ENCODE peak calls at places on chromosomes 13 and 19, in five cellular contexts. Z is IMR-90, X is A549, J is K562, H is GM12878. M is an unnamed sample.

GRCh38 chr19:15863272-15863671 is 34.6 kb downstream of the CYP4F2 start:
- DNase-seq in X (no peak), H (no peak), Z (no peak), J (peak), M (no peak)

GRCh38 chr19:53549354-53549753 is 11.4 kb downstream of the ZNF331 start:
- DNase-seq in Z (peak), H (no peak), X (no peak), J (no peak), M (no peak)

GRCh38 chr13:31968473-31968872 is 63.1 kb upstream of the FRY start:
- DNase-seq in J (no peak), X (no peak), H (no peak), Z (no peak), M (no peak)

GRCh38 chr19:49988433-49988832 is 27.5 kb upstream of the SIGLEC11 start:
- DNase-seq in J (no peak), X (no peak), H (no peak), Z (peak), M (no peak)

GRCh38 chr19:1882089-1882785 is 3.1 kb downstream of the ABHD17A start:
- DNase-seq in X (no peak), J (peak), H (no peak), Z (no peak), M (no peak)

GRCh38 chr19:53908106-53908932 is 759 bp upstream of the CACNG7 start:
- DNase-seq in J (peak), X (peak), Z (peak), H (no peak), M (no peak)

GRCh38 chr19:53157601-53158000 is 1.3 kb downstream of the ZNF347 start:
- DNase-seq in J (peak), H (no peak), X (no peak), Z (peak), M (no peak)

GRCh38 chr19:14505488-14506239 is 9.7 kb upstream of the GIPC1 start:
- DNase-seq in J (peak), H (no peak), X (peak), Z (peak), M (peak)

GRCh38 chr13:95099541-95099940 is 201.7 kb downstream of the ABCC4 start:
- DNase-seq in Z (peak), X (peak), J (no peak), H (no peak), M (peak)

GRCh38 chr19:14440049-14440448 is 6.9 kb downstream of the PKN1 start:
- DNase-seq in H (peak), X (no peak), Z (no peak), J (peak), M (no peak)

GRCh38 chr13:30745917-30746686 is 10.8 kb downstream of the ALOX5AP start:
- DNase-seq in J (no peak), X (no peak), H (no peak), Z (no peak), M (peak)

GRCh38 chr19:18646535-18647370 is 9.9 kb downstream of the KLHL26 start:
- DNase-seq in J (peak), Z (no peak), H (no peak), X (no peak), M (no peak)

GRCh38 chr13:66859934-66860867 is 369.9 kb downstream of the PCDH9 start:
- DNase-seq in J (peak), X (no peak), H (no peak), Z (peak), M (no peak)

GRCh38 chr19:28468701-28469459 is 744.1 kb downstream of the UQCRFS1 start:
- DNase-seq in X (no peak), Z (no peak), H (no peak), J (peak), M (no peak)

GRCh38 chr19:2087621-2088100 is 8.5 kb downstream of the MOB3A start:
- DNase-seq in H (peak), J (no peak), X (no peak), Z (no peak), M (no peak)

GRCh38 chr13:110319774-110320509 is 12.9 kb downstream of the COL4A2 start:
- DNase-seq in X (peak), Z (peak), J (no peak), H (no peak), M (no peak)

GRCh38 chr19:45657520-45658163 is 10.4 kb upstream of the GIPR start:
- DNase-seq in H (no peak), Z (no peak), J (no peak), X (no peak), M (peak)

GRCh38 chr13:93169980-93170379 is 56.6 kb upstream of the GPC6 start:
- DNase-seq in X (peak), H (no peak), J (no peak), Z (peak), M (peak)

GRCh38 chr13:53201454-53202225 is 173.0 kb downstream of the OLFM4 start:
- DNase-seq in X (no peak), J (no peak), Z (no peak), H (no peak), M (no peak)

GRCh38 chr19:8459095-8459494 is 14.3 kb downstream of the HNRNPM start:
- DNase-seq in X (no peak), J (no peak), H (no peak), Z (no peak), M (no peak)
- TF ChIP-seq RFX5 in X (no peak), J (no peak), H (no peak), Z (no peak), M (no peak)

DNA sequence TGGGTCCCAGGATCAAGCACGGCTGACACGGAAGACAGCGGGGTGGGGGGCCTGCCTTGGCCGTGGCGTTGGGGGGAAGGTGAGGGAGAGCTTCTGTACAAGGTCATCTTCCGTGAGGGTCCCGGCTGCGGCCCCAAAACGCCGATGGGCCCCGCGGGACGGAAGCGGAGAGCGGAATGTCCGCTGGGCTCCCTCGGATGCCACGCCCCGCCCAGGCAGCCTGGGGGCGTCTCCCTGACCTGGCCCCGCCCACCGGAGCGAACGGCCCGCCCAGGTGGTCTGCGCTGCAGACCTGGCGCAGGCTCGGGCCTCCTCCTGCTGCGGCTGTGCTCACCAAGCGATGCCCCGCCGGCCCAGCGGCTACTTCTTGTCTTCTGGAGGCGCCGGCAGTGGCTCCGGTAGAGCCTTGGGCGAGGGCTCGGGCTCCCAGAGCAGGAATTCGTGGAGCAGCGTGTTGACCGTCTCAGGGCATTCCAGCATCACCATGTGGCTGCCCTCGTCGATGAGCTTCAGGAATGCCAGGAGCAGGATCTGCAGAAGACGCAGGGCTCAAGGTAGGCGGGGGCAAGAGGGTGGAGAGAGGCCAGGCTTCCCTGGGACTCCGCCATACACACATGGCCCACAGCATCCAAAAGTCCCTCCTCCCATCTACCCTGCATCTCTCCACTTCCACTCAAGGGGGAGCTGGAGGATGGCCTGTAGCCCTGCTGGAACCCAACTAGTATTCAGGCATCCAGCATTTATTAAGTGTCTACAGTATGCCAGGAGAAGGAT is 10.7 kb downstream of the ABHD8 start:
- DNase-seq in J (peak), H (peak), X (peak), Z (peak), M (peak)
- TF ChIP-seq BHLHE40 in J (no peak), H (peak), X (no peak), Z (no peak), M (no peak)

DNA sequence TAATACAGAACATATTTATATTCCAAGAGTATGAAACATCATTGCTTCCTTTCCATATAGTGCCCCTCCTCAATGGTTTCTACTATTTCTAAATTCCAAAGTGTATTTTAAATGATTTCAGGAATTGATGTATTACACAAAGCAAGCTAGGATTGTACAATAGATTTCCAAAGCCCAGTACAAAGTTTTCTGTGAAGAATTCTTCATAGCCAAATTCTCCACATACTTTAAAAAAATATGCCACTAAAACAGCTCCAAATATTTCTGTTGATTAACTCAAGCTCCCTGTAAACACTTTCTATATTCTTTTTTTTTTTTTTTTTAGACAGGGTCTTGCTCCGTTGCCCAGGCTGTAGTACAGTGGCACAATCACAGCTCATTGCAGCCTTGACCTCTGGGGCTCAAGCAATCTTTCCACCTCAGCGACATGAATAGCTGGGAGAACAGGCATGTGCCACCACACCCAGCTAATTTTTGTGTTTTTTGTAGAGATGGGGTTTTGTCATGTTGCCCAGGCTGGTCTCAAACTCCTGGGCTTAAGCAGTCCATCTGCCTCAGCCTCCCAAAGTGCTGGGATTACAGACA is 50.6 kb downstream of the ELF1 start:
- DNase-seq in J (no peak), X (no peak), Z (no peak), H (no peak), M (no peak)
- TF ChIP-seq RAD21 in J (no peak), X (no peak), Z (no peak), H (no peak), M (no peak)

GRCh38 chr19:55437410-55437809 is 5.7 kb downstream of the SHISA7 start:
- DNase-seq in J (peak), H (no peak), Z (peak), X (peak), M (peak)
- TF ChIP-seq RFX5 in J (no peak), H (no peak), Z (no peak), X (no peak), M (no peak)

GRCh38 chr13:23610966-23611486 is 40.8 kb downstream of the TNFRSF19 start:
- DNase-seq in Z (peak), J (no peak), H (no peak), X (no peak), M (no peak)

GRCh38 chr13:23609414-23610186 is 39.4 kb downstream of the TNFRSF19 start:
- DNase-seq in X (no peak), J (no peak), Z (peak), H (no peak), M (no peak)

GRCh38 chr13:23610187-23610576 is 40.0 kb downstream of the TNFRSF19 start:
- DNase-seq in J (no peak), Z (peak), H (no peak), X (no peak), M (peak)

GRCh38 chr13:23608138-23608537 is 37.9 kb downstream of the TNFRSF19 start:
- DNase-seq in Z (no peak), J (no peak), H (no peak), X (no peak), M (no peak)

DNA sequence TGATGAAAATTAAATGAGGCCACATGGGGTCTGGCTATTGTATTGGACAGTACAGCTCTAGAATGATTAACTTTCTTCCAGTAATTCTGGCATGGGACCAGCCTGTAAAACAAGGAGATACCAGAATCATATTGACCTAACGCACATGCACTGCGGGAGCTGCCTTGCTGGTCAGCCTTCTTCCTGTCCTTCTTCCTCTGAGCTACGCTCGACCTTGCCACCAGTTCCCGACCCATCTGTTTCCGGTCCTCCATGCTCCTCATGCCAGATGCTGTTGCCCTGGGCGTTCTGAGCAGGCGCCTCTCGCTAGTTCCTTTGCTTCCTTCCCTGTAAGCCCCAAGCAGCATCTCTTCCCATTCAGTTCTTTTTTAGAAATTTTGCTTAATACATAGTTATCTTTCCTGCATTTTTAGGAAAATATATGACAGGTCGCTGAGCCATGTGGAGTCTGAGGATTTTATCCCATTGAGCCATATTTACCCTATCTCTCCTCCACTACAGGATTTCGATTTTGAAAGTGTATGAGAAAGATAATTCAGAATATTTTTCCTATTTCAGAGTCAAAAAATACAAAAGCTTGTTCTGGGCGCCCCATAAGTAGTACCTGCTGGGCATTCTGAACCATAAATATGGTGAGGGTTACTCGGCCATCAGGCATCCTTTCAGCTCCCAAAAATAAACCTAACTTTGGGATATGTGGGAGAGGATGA is 38.6 kb downstream of the TNFRSF19 start:
- DNase-seq in H (no peak), Z (peak), X (no peak), J (no peak), M (peak)
- TF ChIP-seq BHLHE40 in H (no peak), Z (no peak), X (no peak), J (no peak), M (no peak)

GRCh38 chr19:46717034-46717715 is at the start of gene PRKD2:
- DNase-seq in Z (peak), J (peak), H (no peak), X (peak), M (peak)
- TF ChIP-seq RAD21 in Z (no peak), J (no peak), H (no peak), X (no peak), M (no peak)

GRCh38 chr19:46786236-46787039 is 2.0 kb downstream of the SLC1A5 start:
- DNase-seq in X (peak), J (peak), Z (peak), H (no peak), M (peak)

GRCh38 chr19:46788968-46789338 is 559 bp upstream of the SLC1A5 start:
- DNase-seq in Z (no peak), J (no peak), H (no peak), X (no peak), M (no peak)

GRCh38 chr19:46787040-46787330 is 1.4 kb downstream of the SLC1A5 start:
- DNase-seq in X (no peak), H (no peak), J (no peak), Z (no peak), M (no peak)

GRCh38 chr19:46788101-46788967 is at the start of gene SLC1A5:
- DNase-seq in J (peak), H (peak), Z (peak), X (peak), M (peak)

GRCh38 chr19:46787331-46788100 is 878 bp downstream of the SLC1A5 start:
- DNase-seq in Z (peak), J (peak), X (peak), H (no peak), M (peak)
- TF ChIP-seq RFX5 in Z (no peak), J (no peak), X (no peak), H (no peak), M (no peak)

DNA sequence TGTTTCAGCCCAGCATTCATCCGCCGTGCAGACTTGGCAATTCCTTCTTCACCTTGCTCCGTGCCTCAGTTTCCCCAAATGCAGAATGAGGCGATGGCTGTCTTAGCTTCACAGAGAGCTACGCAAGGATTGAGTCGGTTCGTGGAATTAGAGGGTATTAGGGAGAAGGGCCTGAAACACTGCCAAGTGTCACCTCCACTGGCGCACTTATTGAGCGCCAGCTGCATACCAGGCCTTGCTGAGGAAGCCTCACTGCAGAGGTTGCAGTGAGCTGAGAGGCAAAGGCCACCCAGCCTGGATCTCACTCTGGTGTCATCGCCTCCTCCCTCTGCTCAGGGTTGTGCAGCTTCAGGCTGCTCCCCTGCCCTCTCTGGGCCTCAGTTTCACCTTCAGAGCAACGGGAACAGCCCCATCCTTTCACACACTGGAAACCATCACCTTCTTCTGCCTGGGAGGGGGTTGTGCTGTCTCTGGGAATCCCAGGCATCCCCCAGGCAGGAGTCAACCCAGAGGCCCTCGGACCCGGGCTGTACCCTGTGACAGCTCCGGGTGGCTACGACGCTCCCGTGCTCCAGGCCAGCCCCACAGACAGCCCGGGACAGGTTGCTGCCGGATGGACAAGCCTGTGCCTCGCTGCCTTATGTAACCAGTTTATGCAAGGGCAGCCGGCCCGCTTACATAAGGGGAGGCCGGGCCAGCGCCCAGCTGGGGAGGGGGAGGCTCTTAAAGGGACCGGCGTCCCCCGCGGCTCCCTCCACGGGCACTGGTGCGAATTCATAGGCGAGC is 31.9 kb downstream of the NFIC start:
- DNase-seq in Z (peak), H (no peak), J (no peak), X (no peak), M (peak)
- TF ChIP-seq BHLHE40 in Z (no peak), H (no peak), J (no peak), X (no peak), M (no peak)

DNA sequence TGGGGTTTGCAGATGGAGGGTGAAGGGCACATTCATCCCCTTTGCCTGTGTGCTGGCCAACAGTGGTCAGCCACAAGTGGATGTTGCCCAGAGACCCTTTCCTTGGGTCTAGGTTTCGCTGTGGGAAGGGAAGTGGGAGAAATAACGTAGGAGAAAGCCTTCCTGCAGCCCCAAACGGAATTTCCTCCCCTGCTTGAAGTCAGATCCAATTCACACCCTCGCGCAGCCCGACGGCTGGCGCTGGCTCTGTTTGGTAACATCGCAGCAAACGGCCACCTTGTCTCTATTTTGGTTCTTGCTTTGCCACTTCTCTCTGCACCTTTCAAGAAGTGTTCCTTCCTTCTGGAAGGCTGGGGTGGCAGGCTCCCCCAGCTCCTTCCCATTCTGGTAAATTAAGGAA is 45.4 kb downstream of the CHST8 start:
- DNase-seq in H (no peak), J (no peak), Z (no peak), X (no peak), M (no peak)
- TF ChIP-seq RAD21 in H (no peak), J (no peak), Z (no peak), X (no peak), M (no peak)

M was measured in HepG2.